ENCODE peak calls at places on chromosomes 4 and X, in nine cellular contexts. B, M, S, X, L, W, Q, F and E are unnamed samples.

GRCh38 chr4:108512615-108513505 is 107.5 kb upstream of the RPL34 start:
- DNase-seq in S (peak), X (peak), M (peak), W (no peak), B (no peak), L (peak), F (peak), Q (peak), E (peak)

GRCh38 chrX:71291381-71291780 is 7.9 kb downstream of the NONO start:
- DNase-seq in F (no peak), B (no peak), X (peak), L (no peak), M (no peak), W (no peak), S (no peak), Q (no peak), E (no peak)

GRCh38 chr4:2432991-2433530 is 14.3 kb downstream of the CFAP99 start:
- DNase-seq in S (no peak), M (no peak), X (peak), Q (peak), B (no peak), L (no peak), W (no peak), F (no peak), E (no peak)

GRCh38 chr4:5893591-5893990 is 705 bp upstream of the CRMP1 start:
- DNase-seq in Q (no peak), B (no peak), M (no peak), S (no peak), L (no peak), X (no peak), F (no peak), W (no peak), E (no peak)

GRCh38 chrX:86845101-86845500 is 672.5 kb upstream of the KLHL4 start:
- DNase-seq in S (no peak), L (no peak), W (no peak), M (no peak), Q (no peak), F (no peak), X (no peak), B (no peak), E (no peak)

GRCh38 chrX:139203681-139204575 is 326.6 kb upstream of the F9 start:
- DNase-seq in B (no peak), F (peak), M (no peak), X (peak), S (no peak), L (peak), Q (no peak), W (peak), E (peak)

GRCh38 chr4:164847967-164848649 is 28.9 kb upstream of the APELA start:
- DNase-seq in L (no peak), X (no peak), S (no peak), W (no peak), M (no peak), F (no peak), Q (no peak), B (no peak), E (no peak)

GRCh38 chr4:24794916-24795665 is at the start of gene SOD3:
- DNase-seq in S (peak), M (peak), B (no peak), L (no peak), X (peak), Q (peak), W (no peak), F (peak), E (peak)

GRCh38 chr4:10171055-10171454 is 54.5 kb upstream of the WDR1 start:
- DNase-seq in S (no peak), L (no peak), F (no peak), B (no peak), X (peak), M (no peak), Q (no peak), W (no peak), E (no peak)

GRCh38 chr4:150173420-150173819 is 95.2 kb downstream of the DCLK2 start:
- DNase-seq in W (no peak), X (no peak), L (no peak), B (no peak), F (no peak), Q (no peak), S (no peak), M (no peak), E (no peak)

GRCh38 chr4:121594796-121595526 is 101.8 kb downstream of the ANXA5 start:
- DNase-seq in Q (peak), L (no peak), S (no peak), W (no peak), B (no peak), M (peak), F (no peak), X (peak), E (no peak)

GRCh38 chrX:56802921-56803848 is 74.1 kb downstream of the NBDY start:
- DNase-seq in Q (peak), M (peak), W (no peak), F (peak), X (peak), S (peak), B (no peak), L (peak), E (peak)

GRCh38 chr4:112847781-112848180 is 201.7 kb upstream of the ANK2 start:
- DNase-seq in L (no peak), B (no peak), Q (no peak), M (no peak), W (no peak), S (no peak), X (no peak), F (no peak), E (no peak)

GRCh38 chr4:53956053-53956452 is 108.4 kb downstream of the CHIC2 start:
- DNase-seq in B (no peak), M (no peak), L (no peak), X (no peak), F (no peak), Q (no peak), W (no peak), S (no peak), E (peak)

GRCh38 chrX:1244164-1245076 is 24.2 kb upstream of the CSF2RA start:
- DNase-seq in F (no peak), M (no peak), Q (no peak), W (no peak), L (peak), X (no peak), S (no peak), B (no peak), E (peak)

GRCh38 chr4:118888666-118889312 is at the start of gene SYNPO2:
- DNase-seq in S (peak), X (peak), L (peak), W (peak), M (peak), F (peak), Q (peak), B (no peak), E (peak)

GRCh38 chr4:67286724-67287123 is 258.6 kb downstream of the CENPC start:
- DNase-seq in X (no peak), M (no peak), S (no peak), F (no peak), W (no peak), Q (no peak), B (no peak), L (no peak), E (no peak)
- TF ChIP-seq CTCF in X (no peak), M (no peak), S (no peak), F (no peak), W (no peak), Q (no peak), B (no peak), L (no peak), E (no peak)

DNA sequence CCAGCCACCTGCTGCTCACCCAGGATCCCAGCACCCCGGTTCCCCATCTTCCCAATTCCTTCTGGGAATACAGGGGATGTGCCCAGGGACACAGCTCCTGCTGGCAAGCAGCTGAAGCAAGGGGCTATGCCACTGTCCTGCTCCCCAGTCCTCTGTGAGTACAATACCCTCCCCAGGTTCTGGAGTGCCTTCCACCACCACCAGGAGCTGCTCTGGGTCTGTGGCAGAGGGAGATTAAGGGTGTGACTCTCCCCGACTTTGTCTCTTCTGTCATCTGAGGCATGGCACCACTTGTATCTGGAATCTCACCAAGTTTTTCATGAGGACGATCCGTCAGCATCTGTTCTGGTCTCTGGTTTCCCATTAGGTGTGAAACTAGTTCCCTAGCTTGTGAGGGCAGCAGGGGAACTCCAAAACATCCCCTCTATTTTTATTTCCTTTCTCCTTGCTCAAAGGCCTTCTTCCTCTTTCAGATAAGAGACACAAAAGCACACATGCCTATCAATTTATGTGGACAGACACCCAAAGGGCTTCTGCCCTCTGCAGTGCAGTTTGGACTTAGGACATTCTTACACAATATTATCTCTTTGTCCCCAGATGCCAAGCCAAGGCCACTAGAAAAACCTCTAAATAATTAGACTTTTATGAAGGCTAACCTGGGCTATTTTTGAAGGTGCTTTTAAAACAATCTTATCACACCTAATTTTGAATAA is 26.8 kb downstream of the MGST2 start:
- DNase-seq in W (no peak), X (no peak), F (peak), L (peak), B (no peak), S (no peak), Q (no peak), M (no peak), E (no peak)
- TF ChIP-seq CTCF in W (no peak), X (peak), F (no peak), L (peak), B (peak), S (peak), Q (peak), M (no peak), E (no peak)

DNA sequence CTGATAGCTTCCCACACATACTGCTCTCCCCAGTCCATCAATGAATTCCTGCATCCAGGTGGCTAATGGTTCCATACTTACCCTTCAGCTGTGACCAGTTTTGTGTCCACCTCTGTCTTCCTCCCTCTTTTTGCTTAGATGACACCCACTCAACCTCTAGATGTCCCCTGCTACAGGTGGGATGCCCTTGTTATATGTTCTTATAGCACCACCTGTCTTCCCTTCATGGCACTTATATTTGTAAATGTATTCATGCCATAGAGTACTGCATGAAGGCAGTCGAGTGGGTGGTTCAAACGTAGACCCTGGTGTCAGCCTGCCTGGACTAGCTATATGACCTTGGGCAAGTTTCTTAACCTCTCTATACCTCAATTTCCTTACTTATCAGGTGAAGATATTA is 6.5 kb upstream of the USP46 start:
- DNase-seq in L (peak), F (no peak), B (no peak), S (no peak), Q (no peak), W (peak), M (no peak), X (no peak), E (no peak)
- TF ChIP-seq CTCF in L (peak), F (no peak), B (peak), S (no peak), Q (peak), W (peak), M (no peak), X (peak), E (no peak)

DNA sequence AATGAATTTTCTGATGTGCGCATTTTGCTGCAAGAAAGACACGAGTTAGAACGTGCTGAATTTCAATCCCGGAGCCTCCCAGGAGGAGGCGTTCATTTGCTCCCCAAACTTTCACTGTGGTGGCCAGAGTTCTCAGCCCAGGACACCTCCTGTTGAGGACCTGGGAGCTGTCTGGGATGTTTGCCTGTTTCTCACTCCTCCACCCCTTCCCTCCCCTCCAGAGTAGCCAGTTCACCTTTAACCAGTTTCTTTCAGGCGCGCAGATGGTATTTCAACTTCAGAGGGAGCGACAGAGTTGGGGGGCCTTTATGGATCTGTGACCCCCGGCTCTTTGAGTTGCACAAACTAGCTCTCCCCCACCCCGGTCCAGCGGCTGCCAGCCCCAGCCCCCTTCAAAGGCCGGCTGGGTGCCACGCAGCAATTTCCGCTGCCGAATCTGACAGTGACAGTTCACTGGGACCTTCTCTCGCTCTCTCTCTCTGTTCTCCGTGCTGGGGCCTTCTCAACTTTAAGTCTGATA is 99.9 kb upstream of the STX18 start:
- DNase-seq in B (no peak), F (no peak), W (no peak), Q (no peak), L (no peak), M (no peak), X (no peak), S (no peak), E (peak)
- TF ChIP-seq CTCF in B (no peak), F (no peak), W (no peak), Q (no peak), L (no peak), M (no peak), X (no peak), S (peak), E (no peak)

GRCh38 chr4:127783026-127783769 is 1.1 kb downstream of the HSPA4L start:
- DNase-seq in W (peak), X (peak), B (peak), M (peak), L (no peak), S (no peak), F (peak), Q (peak), E (peak)

GRCh38 chr4:127783971-127784519 is 1.9 kb downstream of the HSPA4L start:
- DNase-seq in M (no peak), W (no peak), L (peak), B (no peak), X (no peak), S (no peak), F (no peak), Q (no peak), E (no peak)

GRCh38 chr4:127793528-127793927 is 11.4 kb downstream of the HSPA4L start:
- DNase-seq in W (no peak), M (no peak), X (no peak), L (no peak), F (no peak), Q (no peak), B (no peak), S (no peak), E (no peak)

DNA sequence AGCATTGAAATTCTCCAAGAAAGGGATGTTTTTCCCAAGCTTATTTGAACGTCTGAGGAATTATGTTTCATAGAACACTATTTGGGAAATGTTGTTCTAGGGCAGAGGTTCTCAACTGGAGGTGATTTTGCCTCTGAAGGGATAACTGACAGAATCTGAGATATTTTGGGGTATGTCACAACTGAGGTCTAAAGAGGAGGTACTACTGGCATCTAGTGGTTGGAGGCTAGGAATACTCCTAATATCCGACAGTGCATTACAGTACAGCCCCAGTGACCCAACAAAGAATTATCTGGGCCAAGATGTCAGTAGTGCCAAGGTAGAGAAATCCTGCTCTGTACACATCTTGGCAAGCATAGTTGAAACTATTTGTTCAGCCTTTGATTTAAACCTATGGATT is 6.4 kb downstream of the HSPA4L start:
- DNase-seq in W (no peak), Q (no peak), B (no peak), F (no peak), X (peak), S (no peak), L (peak), M (no peak), E (no peak)
- TF ChIP-seq CTCF in W (no peak), Q (peak), B (peak), F (no peak), X (no peak), S (no peak), L (peak), M (no peak), E (peak)

GRCh38 chr4:140255467-140255866 is 101.5 kb upstream of the MAML3 start:
- DNase-seq in L (no peak), X (no peak), M (no peak), B (no peak), F (no peak), S (no peak), W (no peak), Q (peak), E (no peak)

GRCh38 chr4:140254656-140255299 is 100.8 kb upstream of the MAML3 start:
- DNase-seq in W (no peak), S (no peak), B (no peak), M (no peak), F (no peak), X (no peak), Q (no peak), L (no peak), E (no peak)

GRCh38 chr4:140252742-140253555 is 99.0 kb upstream of the MAML3 start:
- DNase-seq in Q (peak), X (peak), F (peak), L (peak), M (peak), W (peak), S (no peak), B (no peak), E (peak)

GRCh38 chr4:140252144-140252741 is 98.3 kb upstream of the MAML3 start:
- DNase-seq in W (peak), S (no peak), F (peak), L (no peak), B (no peak), X (peak), Q (no peak), M (peak), E (peak)

GRCh38 chr4:140253556-140254027 is 99.6 kb upstream of the MAML3 start:
- DNase-seq in X (no peak), L (no peak), B (no peak), F (no peak), Q (no peak), S (no peak), M (no peak), W (no peak), E (no peak)
- TF ChIP-seq CTCF in X (no peak), L (no peak), B (no peak), F (no peak), Q (no peak), S (no peak), M (no peak), W (no peak), E (no peak)

GRCh38 chrX:118630843-118631242 is 96.6 kb upstream of the IL13RA1 start:
- DNase-seq in M (no peak), F (no peak), Q (no peak), W (no peak), L (no peak), X (no peak), B (no peak), S (no peak), E (no peak)

GRCh38 chrX:118626346-118626745 is 101.1 kb upstream of the IL13RA1 start:
- DNase-seq in F (no peak), X (no peak), S (no peak), M (no peak), W (no peak), B (no peak), L (no peak), Q (no peak), E (no peak)

GRCh38 chrX:118632862-118633261 is 94.5 kb upstream of the IL13RA1 start:
- DNase-seq in F (no peak), W (peak), X (no peak), L (peak), B (no peak), Q (no peak), S (no peak), M (no peak), E (no peak)

GRCh38 chrX:118631586-118631985 is 95.8 kb upstream of the IL13RA1 start:
- DNase-seq in M (no peak), X (no peak), Q (no peak), S (no peak), L (peak), F (no peak), B (no peak), W (peak), E (no peak)

DNA sequence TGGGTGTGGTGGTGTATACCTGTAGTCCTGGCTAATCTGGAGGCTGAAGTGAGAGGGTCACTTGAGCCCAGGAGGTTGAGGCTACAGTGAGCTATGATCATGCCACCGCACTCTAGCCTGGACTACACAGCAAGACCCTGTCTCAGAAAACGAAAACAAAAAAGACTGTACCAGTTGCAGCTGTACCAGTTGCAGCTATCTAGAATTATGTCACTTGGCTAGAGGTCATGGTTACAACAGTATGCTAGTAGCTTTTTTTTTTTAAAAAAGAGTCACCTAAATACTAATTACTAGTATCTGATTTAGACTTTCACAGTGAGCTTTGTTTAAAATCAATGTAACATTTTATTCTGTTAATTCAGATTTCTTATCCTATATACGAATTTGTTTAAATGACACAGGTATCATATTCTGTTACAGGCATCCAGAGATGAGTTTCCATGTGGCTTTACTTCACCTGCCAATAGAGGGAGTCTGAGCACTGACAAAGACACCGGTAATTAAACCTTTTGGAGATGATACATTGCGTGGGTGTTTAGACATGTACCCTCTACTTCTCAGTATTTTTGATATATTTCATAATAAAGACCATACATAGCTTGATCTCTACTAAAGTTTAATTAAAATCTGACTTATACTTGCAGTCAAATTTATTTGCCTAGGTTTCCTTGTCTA is 100.2 kb upstream of the IL13RA1 start:
- DNase-seq in S (no peak), Q (no peak), B (no peak), M (no peak), W (no peak), F (no peak), L (peak), X (no peak), E (no peak)
- TF ChIP-seq CTCF in S (no peak), Q (peak), B (peak), M (no peak), W (peak), F (no peak), L (peak), X (peak), E (peak)

GRCh38 chrX:131763674-131764073 is 219.8 kb downstream of the OR13H1 start:
- DNase-seq in X (no peak), L (peak), Q (peak), W (no peak), F (no peak), M (peak), B (peak), S (no peak), E (no peak)
- TF ChIP-seq CTCF in X (no peak), L (peak), Q (peak), W (no peak), F (no peak), M (no peak), B (no peak), S (no peak), E (no peak)